ENCODE peak calls at places on chromosomes 13 and 19, in five cellular contexts. One of them, this sample, is unnamed.

GRCh38 chr13:59475911-59476310 is 687.8 kb downstream of the DIAPH3 start:
- DNase-seq in anterior cingulate cortex: no peak
- DNase-seq in mammary epithelial cell: no peak
- DNase-seq in stomach: no peak
- DNase-seq in stimulated activated CD4-positive, alpha-beta T cell treated with anti-CD3 and anti-CD28 coated beads, Interleukin-1b, Interleukin-23, amount 100 ng/mL, for 24 hours: no peak
- DNase-seq in this sample: no peak

GRCh38 chr19:41701401-41702075 is 6.9 kb upstream of the CEACAM5 start:
- DNase-seq in anterior cingulate cortex: no peak
- DNase-seq in stimulated activated CD4-positive, alpha-beta T cell treated with anti-CD3 and anti-CD28 coated beads, Interleukin-1b, Interleukin-23, amount 100 ng/mL, for 24 hours: no peak
- DNase-seq in stomach: peak; percentile 31
- DNase-seq in mammary epithelial cell: no peak
- DNase-seq in this sample: no peak

GRCh38 chr13:59914556-59914955 is 249.2 kb downstream of the DIAPH3 start:
- DNase-seq in stimulated activated CD4-positive, alpha-beta T cell treated with anti-CD3 and anti-CD28 coated beads, Interleukin-1b, Interleukin-23, amount 100 ng/mL, for 24 hours: no peak
- DNase-seq in anterior cingulate cortex: no peak
- DNase-seq in stomach: no peak
- DNase-seq in mammary epithelial cell: no peak
- DNase-seq in this sample: no peak

GRCh38 chr13:32432856-32433255 is 4.9 kb upstream of the N4BP2L1 start:
- DNase-seq in anterior cingulate cortex: no peak
- DNase-seq in stomach: no peak
- DNase-seq in mammary epithelial cell: peak; percentile 83
- DNase-seq in stimulated activated CD4-positive, alpha-beta T cell treated with anti-CD3 and anti-CD28 coated beads, Interleukin-1b, Interleukin-23, amount 100 ng/mL, for 24 hours: no peak
- DNase-seq in this sample: peak; percentile 56

GRCh38 chr13:25489238-25489637 is 117.5 kb downstream of the ATP8A2 start:
- DNase-seq in stimulated activated CD4-positive, alpha-beta T cell treated with anti-CD3 and anti-CD28 coated beads, Interleukin-1b, Interleukin-23, amount 100 ng/mL, for 24 hours: no peak
- DNase-seq in stomach: no peak
- DNase-seq in anterior cingulate cortex: no peak
- DNase-seq in mammary epithelial cell: no peak
- DNase-seq in this sample: no peak

GRCh38 chr13:50170447-50171037 is 155.3 kb downstream of the KCNRG start:
- DNase-seq in mammary epithelial cell: peak; percentile 26
- DNase-seq in stomach: no peak
- DNase-seq in stimulated activated CD4-positive, alpha-beta T cell treated with anti-CD3 and anti-CD28 coated beads, Interleukin-1b, Interleukin-23, amount 100 ng/mL, for 24 hours: no peak
- DNase-seq in anterior cingulate cortex: no peak
- DNase-seq in this sample: no peak

GRCh38 chr19:49071860-49072547 is 495 bp downstream of the KCNA7 start:
- DNase-seq in anterior cingulate cortex: no peak
- DNase-seq in mammary epithelial cell: no peak
- DNase-seq in stomach: no peak
- DNase-seq in stimulated activated CD4-positive, alpha-beta T cell treated with anti-CD3 and anti-CD28 coated beads, Interleukin-1b, Interleukin-23, amount 100 ng/mL, for 24 hours: no peak
- DNase-seq in this sample: no peak

GRCh38 chr19:4367781-4368127 is 24.4 kb downstream of the MPND start:
- DNase-seq in mammary epithelial cell: no peak
- DNase-seq in stimulated activated CD4-positive, alpha-beta T cell treated with anti-CD3 and anti-CD28 coated beads, Interleukin-1b, Interleukin-23, amount 100 ng/mL, for 24 hours: no peak
- DNase-seq in stomach: no peak
- DNase-seq in anterior cingulate cortex: no peak
- DNase-seq in this sample: no peak

GRCh38 chr13:61113140-61113658 is 302.4 kb downstream of the PCDH20 start:
- DNase-seq in mammary epithelial cell: no peak
- DNase-seq in anterior cingulate cortex: no peak
- DNase-seq in stimulated activated CD4-positive, alpha-beta T cell treated with anti-CD3 and anti-CD28 coated beads, Interleukin-1b, Interleukin-23, amount 100 ng/mL, for 24 hours: no peak
- DNase-seq in stomach: no peak
- DNase-seq in this sample: no peak

GRCh38 chr13:91368676-91369425 is 21.4 kb downstream of the MIR17HG start:
- DNase-seq in stomach: no peak
- DNase-seq in anterior cingulate cortex: no peak
- DNase-seq in stimulated activated CD4-positive, alpha-beta T cell treated with anti-CD3 and anti-CD28 coated beads, Interleukin-1b, Interleukin-23, amount 100 ng/mL, for 24 hours: no peak
- DNase-seq in mammary epithelial cell: no peak
- DNase-seq in this sample: no peak

GRCh38 chr19:50513746-50514345 is at the start of gene ASPDH:
- DNase-seq in stomach: no peak
- DNase-seq in mammary epithelial cell: no peak
- DNase-seq in stimulated activated CD4-positive, alpha-beta T cell treated with anti-CD3 and anti-CD28 coated beads, Interleukin-1b, Interleukin-23, amount 100 ng/mL, for 24 hours: no peak
- DNase-seq in anterior cingulate cortex: peak; percentile 58
- DNase-seq in this sample: no peak

GRCh38 chr19:1027953-1028902 is 1.8 kb downstream of the CNN2 start:
- DNase-seq in stomach: peak; percentile 80
- DNase-seq in stimulated activated CD4-positive, alpha-beta T cell treated with anti-CD3 and anti-CD28 coated beads, Interleukin-1b, Interleukin-23, amount 100 ng/mL, for 24 hours: no peak
- DNase-seq in anterior cingulate cortex: peak; percentile 27
- DNase-seq in mammary epithelial cell: peak; percentile 79
- DNase-seq in this sample: no peak

GRCh38 chr13:46553521-46553885 is 533 bp downstream of the LRCH1 start:
- DNase-seq in anterior cingulate cortex: peak; percentile 46
- DNase-seq in stomach: no peak
- DNase-seq in stimulated activated CD4-positive, alpha-beta T cell treated with anti-CD3 and anti-CD28 coated beads, Interleukin-1b, Interleukin-23, amount 100 ng/mL, for 24 hours: no peak
- DNase-seq in mammary epithelial cell: no peak
- DNase-seq in this sample: no peak

GRCh38 chr13:30151398-30151797 is 156.0 kb downstream of the KATNAL1 start:
- DNase-seq in stomach: no peak
- DNase-seq in anterior cingulate cortex: no peak
- DNase-seq in stimulated activated CD4-positive, alpha-beta T cell treated with anti-CD3 and anti-CD28 coated beads, Interleukin-1b, Interleukin-23, amount 100 ng/mL, for 24 hours: no peak
- DNase-seq in mammary epithelial cell: no peak
- DNase-seq in this sample: no peak

GRCh38 chr13:112685856-112686255 is 4.0 kb upstream of the ATP11A start:
- DNase-seq in anterior cingulate cortex: no peak
- DNase-seq in stimulated activated CD4-positive, alpha-beta T cell treated with anti-CD3 and anti-CD28 coated beads, Interleukin-1b, Interleukin-23, amount 100 ng/mL, for 24 hours: no peak
- DNase-seq in stomach: no peak
- DNase-seq in mammary epithelial cell: no peak
- DNase-seq in this sample: no peak

GRCh38 chr19:12937243-12938053 is 961 bp upstream of the CALR start:
- DNase-seq in stimulated activated CD4-positive, alpha-beta T cell treated with anti-CD3 and anti-CD28 coated beads, Interleukin-1b, Interleukin-23, amount 100 ng/mL, for 24 hours: no peak
- DNase-seq in stomach: peak; percentile 68
- DNase-seq in mammary epithelial cell: no peak
- DNase-seq in anterior cingulate cortex: no peak
- DNase-seq in this sample: no peak

GRCh38 chr19:58546131-58546530 is 2.3 kb downstream of the TRIM28 start:
- DNase-seq in stomach: no peak
- DNase-seq in mammary epithelial cell: no peak
- DNase-seq in stimulated activated CD4-positive, alpha-beta T cell treated with anti-CD3 and anti-CD28 coated beads, Interleukin-1b, Interleukin-23, amount 100 ng/mL, for 24 hours: no peak
- DNase-seq in anterior cingulate cortex: no peak
- DNase-seq in this sample: no peak

GRCh38 chr13:97359181-97360057 is 74.5 kb upstream of the RAP2A start:
- DNase-seq in stimulated activated CD4-positive, alpha-beta T cell treated with anti-CD3 and anti-CD28 coated beads, Interleukin-1b, Interleukin-23, amount 100 ng/mL, for 24 hours: peak; percentile 3
- DNase-seq in mammary epithelial cell: peak; percentile 36
- DNase-seq in stomach: peak; percentile 36
- DNase-seq in anterior cingulate cortex: no peak
- DNase-seq in this sample: peak; percentile 3

GRCh38 chr19:4579389-4579788 is 19.9 kb upstream of the SEMA6B start:
- DNase-seq in stomach: no peak
- DNase-seq in mammary epithelial cell: no peak
- DNase-seq in stimulated activated CD4-positive, alpha-beta T cell treated with anti-CD3 and anti-CD28 coated beads, Interleukin-1b, Interleukin-23, amount 100 ng/mL, for 24 hours: no peak
- DNase-seq in anterior cingulate cortex: no peak
- DNase-seq in this sample: no peak

GRCh38 chr19:30402790-30403189 is 30.6 kb downstream of the ZNF536 start:
- DNase-seq in stomach: no peak
- DNase-seq in anterior cingulate cortex: no peak
- DNase-seq in stimulated activated CD4-positive, alpha-beta T cell treated with anti-CD3 and anti-CD28 coated beads, Interleukin-1b, Interleukin-23, amount 100 ng/mL, for 24 hours: no peak
- DNase-seq in mammary epithelial cell: no peak
- DNase-seq in this sample: no peak

GRCh38 chr19:45035755-45036154 is 3.1 kb upstream of the CLASRP start:
- DNase-seq in anterior cingulate cortex: no peak
- DNase-seq in stomach: no peak
- DNase-seq in stimulated activated CD4-positive, alpha-beta T cell treated with anti-CD3 and anti-CD28 coated beads, Interleukin-1b, Interleukin-23, amount 100 ng/mL, for 24 hours: no peak
- DNase-seq in mammary epithelial cell: no peak
- DNase-seq in this sample: no peak

GRCh38 chr19:48672994-48673393 is at the start of gene NTN5:
- DNase-seq in anterior cingulate cortex: no peak
- DNase-seq in mammary epithelial cell: no peak
- DNase-seq in stimulated activated CD4-positive, alpha-beta T cell treated with anti-CD3 and anti-CD28 coated beads, Interleukin-1b, Interleukin-23, amount 100 ng/mL, for 24 hours: no peak
- DNase-seq in stomach: no peak
- DNase-seq in this sample: no peak

GRCh38 chr13:110924639-110924934 is 9.7 kb upstream of the ANKRD10 start:
- DNase-seq in stimulated activated CD4-positive, alpha-beta T cell treated with anti-CD3 and anti-CD28 coated beads, Interleukin-1b, Interleukin-23, amount 100 ng/mL, for 24 hours: no peak
- DNase-seq in stomach: no peak
- DNase-seq in mammary epithelial cell: no peak
- DNase-seq in anterior cingulate cortex: no peak
- DNase-seq in this sample: no peak

GRCh38 chr13:59112375-59112774 is 1051.4 kb downstream of the DIAPH3 start:
- DNase-seq in anterior cingulate cortex: peak; percentile 1
- DNase-seq in mammary epithelial cell: peak; percentile 64
- DNase-seq in stimulated activated CD4-positive, alpha-beta T cell treated with anti-CD3 and anti-CD28 coated beads, Interleukin-1b, Interleukin-23, amount 100 ng/mL, for 24 hours: no peak
- DNase-seq in stomach: no peak
- DNase-seq in this sample: no peak

GRCh38 chr19:11652056-11652455 is 54.8 kb downstream of the ZNF627 start:
- DNase-seq in stomach: no peak
- DNase-seq in mammary epithelial cell: no peak
- DNase-seq in anterior cingulate cortex: no peak
- DNase-seq in stimulated activated CD4-positive, alpha-beta T cell treated with anti-CD3 and anti-CD28 coated beads, Interleukin-1b, Interleukin-23, amount 100 ng/mL, for 24 hours: no peak
- DNase-seq in this sample: no peak

GRCh38 chr19:10975374-10976036 is 14.7 kb downstream of the SMARCA4 start:
- DNase-seq in mammary epithelial cell: no peak
- DNase-seq in anterior cingulate cortex: no peak
- DNase-seq in stomach: peak; percentile 67
- DNase-seq in stimulated activated CD4-positive, alpha-beta T cell treated with anti-CD3 and anti-CD28 coated beads, Interleukin-1b, Interleukin-23, amount 100 ng/mL, for 24 hours: no peak
- DNase-seq in this sample: no peak

GRCh38 chr19:18306903-18307681 is 15.8 kb downstream of the LSM4 start:
- DNase-seq in stimulated activated CD4-positive, alpha-beta T cell treated with anti-CD3 and anti-CD28 coated beads, Interleukin-1b, Interleukin-23, amount 100 ng/mL, for 24 hours: no peak
- DNase-seq in anterior cingulate cortex: no peak
- DNase-seq in stomach: no peak
- DNase-seq in mammary epithelial cell: no peak
- DNase-seq in this sample: no peak

GRCh38 chr19:11539495-11540365 is 1.1 kb downstream of the CNN1 start:
- DNase-seq in stimulated activated CD4-positive, alpha-beta T cell treated with anti-CD3 and anti-CD28 coated beads, Interleukin-1b, Interleukin-23, amount 100 ng/mL, for 24 hours: no peak
- DNase-seq in stomach: no peak
- DNase-seq in anterior cingulate cortex: no peak
- DNase-seq in mammary epithelial cell: no peak
- DNase-seq in this sample: no peak

GRCh38 chr13:99442273-99442895 is 58.9 kb upstream of the TM9SF2 start:
- DNase-seq in stimulated activated CD4-positive, alpha-beta T cell treated with anti-CD3 and anti-CD28 coated beads, Interleukin-1b, Interleukin-23, amount 100 ng/mL, for 24 hours: no peak
- DNase-seq in anterior cingulate cortex: no peak
- DNase-seq in stomach: peak; percentile 52
- DNase-seq in mammary epithelial cell: peak; percentile 16
- DNase-seq in this sample: no peak

GRCh38 chr13:26327905-26328304 is 74.0 kb downstream of the CDK8 start:
- DNase-seq in anterior cingulate cortex: no peak
- DNase-seq in stimulated activated CD4-positive, alpha-beta T cell treated with anti-CD3 and anti-CD28 coated beads, Interleukin-1b, Interleukin-23, amount 100 ng/mL, for 24 hours: no peak
- DNase-seq in stomach: no peak
- DNase-seq in mammary epithelial cell: no peak
- DNase-seq in this sample: no peak

GRCh38 chr13:25463496-25463895 is 91.7 kb downstream of the ATP8A2 start:
- DNase-seq in stomach: no peak
- DNase-seq in anterior cingulate cortex: no peak
- DNase-seq in stimulated activated CD4-positive, alpha-beta T cell treated with anti-CD3 and anti-CD28 coated beads, Interleukin-1b, Interleukin-23, amount 100 ng/mL, for 24 hours: no peak
- DNase-seq in mammary epithelial cell: peak; percentile 75
- DNase-seq in this sample: no peak

GRCh38 chr13:113889467-113889866 is 25.6 kb upstream of the GAS6 start:
- DNase-seq in stomach: no peak
- DNase-seq in anterior cingulate cortex: no peak
- DNase-seq in mammary epithelial cell: no peak
- DNase-seq in stimulated activated CD4-positive, alpha-beta T cell treated with anti-CD3 and anti-CD28 coated beads, Interleukin-1b, Interleukin-23, amount 100 ng/mL, for 24 hours: no peak
- DNase-seq in this sample: no peak

GRCh38 chr19:45607071-45608029 is 5.3 kb upstream of the GPR4 start:
- DNase-seq in stomach: peak; percentile 80
- DNase-seq in mammary epithelial cell: peak; percentile 48
- DNase-seq in stimulated activated CD4-positive, alpha-beta T cell treated with anti-CD3 and anti-CD28 coated beads, Interleukin-1b, Interleukin-23, amount 100 ng/mL, for 24 hours: no peak
- DNase-seq in anterior cingulate cortex: peak; percentile 25
- DNase-seq in this sample: no peak

GRCh38 chr19:47229674-47230121 is 1.3 kb downstream of the BBC3 start:
- DNase-seq in anterior cingulate cortex: no peak
- DNase-seq in stomach: no peak
- DNase-seq in mammary epithelial cell: no peak
- DNase-seq in stimulated activated CD4-positive, alpha-beta T cell treated with anti-CD3 and anti-CD28 coated beads, Interleukin-1b, Interleukin-23, amount 100 ng/mL, for 24 hours: no peak
- DNase-seq in this sample: no peak

GRCh38 chr19:12034610-12035009 is 869 bp downstream of the ZNF433 start:
- DNase-seq in anterior cingulate cortex: no peak
- DNase-seq in stomach: no peak
- DNase-seq in mammary epithelial cell: no peak
- DNase-seq in stimulated activated CD4-positive, alpha-beta T cell treated with anti-CD3 and anti-CD28 coated beads, Interleukin-1b, Interleukin-23, amount 100 ng/mL, for 24 hours: no peak
- DNase-seq in this sample: no peak

GRCh38 chr19:51146751-51147150 is 4.7 kb downstream of the SIGLEC7 start:
- DNase-seq in stomach: no peak
- DNase-seq in anterior cingulate cortex: no peak
- DNase-seq in mammary epithelial cell: no peak
- DNase-seq in stimulated activated CD4-positive, alpha-beta T cell treated with anti-CD3 and anti-CD28 coated beads, Interleukin-1b, Interleukin-23, amount 100 ng/mL, for 24 hours: no peak
- DNase-seq in this sample: no peak

GRCh38 chr13:110541526-110541920 is 20.0 kb downstream of the RAB20 start:
- DNase-seq in stomach: peak; percentile 51
- DNase-seq in mammary epithelial cell: no peak
- DNase-seq in anterior cingulate cortex: no peak
- DNase-seq in stimulated activated CD4-positive, alpha-beta T cell treated with anti-CD3 and anti-CD28 coated beads, Interleukin-1b, Interleukin-23, amount 100 ng/mL, for 24 hours: no peak
- DNase-seq in this sample: no peak

GRCh38 chr19:892243-892996 is 567 bp downstream of the MED16 start:
- DNase-seq in anterior cingulate cortex: no peak
- DNase-seq in stimulated activated CD4-positive, alpha-beta T cell treated with anti-CD3 and anti-CD28 coated beads, Interleukin-1b, Interleukin-23, amount 100 ng/mL, for 24 hours: no peak
- DNase-seq in mammary epithelial cell: no peak
- DNase-seq in stomach: no peak
- DNase-seq in this sample: no peak

GRCh38 chr19:6026390-6026897 is 48.5 kb upstream of the RANBP3 start:
- DNase-seq in stimulated activated CD4-positive, alpha-beta T cell treated with anti-CD3 and anti-CD28 coated beads, Interleukin-1b, Interleukin-23, amount 100 ng/mL, for 24 hours: no peak
- DNase-seq in mammary epithelial cell: no peak
- DNase-seq in anterior cingulate cortex: no peak
- DNase-seq in stomach: no peak
- DNase-seq in this sample: no peak

This sample was measured in epithelial cell of prostate.